ENCODE peak calls at places on chromosomes 6 and 20, in six cellular contexts. One of them, this sample, is unnamed. For H3K9me3, the result is how much of the 10 kb centered on the place peaks cover.

GRCh38 chr6:31356216-31356945 is 598 bp downstream of the HLA-B start:
- DNase-seq in fibroblast of lung: peak
- DNase-seq in CD8-positive, alpha-beta memory T cell: no peak
- DNase-seq in right atrium auricular region: no peak
- DNase-seq in psoas muscle: peak
- DNase-seq in H9: no peak
- DNase-seq in this sample: peak

GRCh38 chr6:113813207-113813606 is 43.9 kb upstream of the MARCKS start:
- DNase-seq in fibroblast of lung: peak
- DNase-seq in CD8-positive, alpha-beta memory T cell: no peak
- DNase-seq in right atrium auricular region: no peak
- DNase-seq in psoas muscle: no peak
- DNase-seq in H9: no peak
- DNase-seq in this sample: no peak

GRCh38 chr6:101803146-101803545 is 409.6 kb downstream of the GRIK2 start:
- DNase-seq in fibroblast of lung: peak
- DNase-seq in CD8-positive, alpha-beta memory T cell: no peak
- DNase-seq in right atrium auricular region: no peak
- DNase-seq in psoas muscle: no peak
- DNase-seq in H9: no peak
- DNase-seq in this sample: no peak

GRCh38 chr6:119283979-119284545 is 65.5 kb downstream of the MAN1A1 start:
- DNase-seq in fibroblast of lung: no peak
- DNase-seq in CD8-positive, alpha-beta memory T cell: no peak
- DNase-seq in right atrium auricular region: no peak
- DNase-seq in psoas muscle: no peak
- DNase-seq in H9: no peak
- DNase-seq in this sample: no peak

GRCh38 chr6:4543596-4543995 is 232.6 kb upstream of the CDYL start:
- DNase-seq in fibroblast of lung: peak
- DNase-seq in CD8-positive, alpha-beta memory T cell: no peak
- DNase-seq in right atrium auricular region: no peak
- DNase-seq in psoas muscle: no peak
- DNase-seq in H9: no peak
- DNase-seq in this sample: no peak

GRCh38 chr6:164227952-164228522 is 813.5 kb downstream of the QKI start:
- DNase-seq in fibroblast of lung: no peak
- DNase-seq in CD8-positive, alpha-beta memory T cell: no peak
- DNase-seq in right atrium auricular region: no peak
- DNase-seq in psoas muscle: no peak
- DNase-seq in H9: no peak
- DNase-seq in this sample: no peak

GRCh38 chr6:100186552-100186951 is 192.5 kb upstream of the MCHR2 start:
- DNase-seq in fibroblast of lung: peak
- DNase-seq in CD8-positive, alpha-beta memory T cell: no peak
- DNase-seq in right atrium auricular region: no peak
- DNase-seq in psoas muscle: peak
- DNase-seq in H9: no peak
- DNase-seq in this sample: no peak

GRCh38 chr20:59821788-59822187 is 111.6 kb downstream of the SYCP2 start:
- DNase-seq in fibroblast of lung: no peak
- DNase-seq in CD8-positive, alpha-beta memory T cell: no peak
- DNase-seq in right atrium auricular region: no peak
- DNase-seq in psoas muscle: no peak
- DNase-seq in H9: no peak
- DNase-seq in this sample: no peak

GRCh38 chr20:57075181-57075580 is 191.3 kb downstream of the BMP7 start:
- DNase-seq in fibroblast of lung: no peak
- DNase-seq in CD8-positive, alpha-beta memory T cell: no peak
- DNase-seq in right atrium auricular region: no peak
- DNase-seq in psoas muscle: no peak
- DNase-seq in H9: no peak
- DNase-seq in this sample: no peak

GRCh38 chr20:57074386-57074785 is 192.1 kb downstream of the BMP7 start:
- DNase-seq in fibroblast of lung: no peak
- DNase-seq in CD8-positive, alpha-beta memory T cell: no peak
- DNase-seq in right atrium auricular region: no peak
- DNase-seq in psoas muscle: no peak
- DNase-seq in H9: no peak
- DNase-seq in this sample: no peak

GRCh38 chr20:57078101-57078500 is 188.3 kb downstream of the BMP7 start:
- DNase-seq in fibroblast of lung: peak
- DNase-seq in CD8-positive, alpha-beta memory T cell: no peak
- DNase-seq in right atrium auricular region: no peak
- DNase-seq in psoas muscle: no peak
- DNase-seq in H9: no peak
- DNase-seq in this sample: no peak

GRCh38 chr20:57076951-57077350 is 189.5 kb downstream of the BMP7 start:
- DNase-seq in fibroblast of lung: peak
- DNase-seq in CD8-positive, alpha-beta memory T cell: no peak
- DNase-seq in right atrium auricular region: no peak
- DNase-seq in psoas muscle: no peak
- DNase-seq in H9: no peak
- DNase-seq in this sample: no peak

DNA sequence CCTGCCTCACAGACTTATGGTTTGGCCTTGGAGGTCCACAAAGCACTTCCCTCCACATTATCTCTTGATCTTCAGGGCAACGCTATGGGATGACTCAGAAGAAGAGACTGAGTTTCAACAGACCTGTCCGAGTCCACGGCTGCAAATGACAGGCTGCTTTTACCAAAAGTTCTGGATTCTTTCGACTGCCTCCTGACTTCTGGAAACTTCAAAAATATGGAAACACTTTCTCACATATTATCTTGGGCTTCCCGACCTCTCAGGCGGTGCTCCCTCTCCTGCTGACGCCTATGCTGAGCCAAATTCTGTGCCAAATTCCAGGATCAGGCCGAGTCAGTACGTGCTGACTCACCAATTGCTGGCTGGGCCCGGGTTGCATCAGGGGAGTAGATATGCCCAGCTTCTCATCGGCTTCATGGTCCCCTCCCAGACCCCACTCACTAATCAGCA is 190.2 kb downstream of the BMP7 start:
- DNase-seq in fibroblast of lung: peak
- DNase-seq in CD8-positive, alpha-beta memory T cell: no peak
- DNase-seq in right atrium auricular region: no peak
- DNase-seq in psoas muscle: no peak
- DNase-seq in H9: no peak
- DNase-seq in this sample: no peak
- H3K9me3 ChIP-seq in fibroblast of lung: under half
- H3K9me3 ChIP-seq in CD8-positive, alpha-beta memory T cell: under half
- H3K9me3 ChIP-seq in right atrium auricular region: under half
- H3K9me3 ChIP-seq in psoas muscle: under half
- H3K9me3 ChIP-seq in H9: under half
- H3K9me3 ChIP-seq in this sample: under half

GRCh38 chr6:110769923-110770322 is 45.3 kb downstream of the CDK19 start:
- DNase-seq in fibroblast of lung: no peak
- DNase-seq in CD8-positive, alpha-beta memory T cell: no peak
- DNase-seq in right atrium auricular region: no peak
- DNase-seq in psoas muscle: no peak
- DNase-seq in H9: no peak
- DNase-seq in this sample: no peak
- H3K9me3 ChIP-seq in fibroblast of lung: under half
- H3K9me3 ChIP-seq in CD8-positive, alpha-beta memory T cell: under half
- H3K9me3 ChIP-seq in right atrium auricular region: under half
- H3K9me3 ChIP-seq in psoas muscle: under half
- H3K9me3 ChIP-seq in H9: under half
- H3K9me3 ChIP-seq in this sample: under half

DNA sequence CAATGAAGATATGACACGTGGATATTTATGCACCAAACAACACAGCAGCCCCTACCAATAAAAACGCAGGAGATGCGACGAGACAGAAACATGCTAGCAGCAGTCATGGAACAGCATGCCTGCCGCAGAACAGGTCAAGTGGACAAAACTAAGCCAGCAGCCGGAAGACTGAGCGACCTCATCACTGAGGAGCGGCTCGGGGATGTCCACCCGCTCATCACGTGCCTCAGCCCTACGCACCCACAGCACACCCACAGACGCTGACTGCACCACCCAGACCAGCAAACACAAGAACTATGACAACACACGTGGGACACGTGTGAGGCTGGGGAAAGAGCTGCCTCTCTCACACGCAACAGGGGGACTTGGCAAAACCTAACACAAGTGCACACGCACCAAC is 81.7 kb downstream of the TAF4 start:
- DNase-seq in fibroblast of lung: no peak
- DNase-seq in CD8-positive, alpha-beta memory T cell: no peak
- DNase-seq in right atrium auricular region: no peak
- DNase-seq in psoas muscle: no peak
- DNase-seq in H9: no peak
- DNase-seq in this sample: no peak
- H3K9me3 ChIP-seq in fibroblast of lung: under half
- H3K9me3 ChIP-seq in CD8-positive, alpha-beta memory T cell: under half
- H3K9me3 ChIP-seq in right atrium auricular region: under half
- H3K9me3 ChIP-seq in psoas muscle: under half
- H3K9me3 ChIP-seq in H9: under half
- H3K9me3 ChIP-seq in this sample: under half

DNA sequence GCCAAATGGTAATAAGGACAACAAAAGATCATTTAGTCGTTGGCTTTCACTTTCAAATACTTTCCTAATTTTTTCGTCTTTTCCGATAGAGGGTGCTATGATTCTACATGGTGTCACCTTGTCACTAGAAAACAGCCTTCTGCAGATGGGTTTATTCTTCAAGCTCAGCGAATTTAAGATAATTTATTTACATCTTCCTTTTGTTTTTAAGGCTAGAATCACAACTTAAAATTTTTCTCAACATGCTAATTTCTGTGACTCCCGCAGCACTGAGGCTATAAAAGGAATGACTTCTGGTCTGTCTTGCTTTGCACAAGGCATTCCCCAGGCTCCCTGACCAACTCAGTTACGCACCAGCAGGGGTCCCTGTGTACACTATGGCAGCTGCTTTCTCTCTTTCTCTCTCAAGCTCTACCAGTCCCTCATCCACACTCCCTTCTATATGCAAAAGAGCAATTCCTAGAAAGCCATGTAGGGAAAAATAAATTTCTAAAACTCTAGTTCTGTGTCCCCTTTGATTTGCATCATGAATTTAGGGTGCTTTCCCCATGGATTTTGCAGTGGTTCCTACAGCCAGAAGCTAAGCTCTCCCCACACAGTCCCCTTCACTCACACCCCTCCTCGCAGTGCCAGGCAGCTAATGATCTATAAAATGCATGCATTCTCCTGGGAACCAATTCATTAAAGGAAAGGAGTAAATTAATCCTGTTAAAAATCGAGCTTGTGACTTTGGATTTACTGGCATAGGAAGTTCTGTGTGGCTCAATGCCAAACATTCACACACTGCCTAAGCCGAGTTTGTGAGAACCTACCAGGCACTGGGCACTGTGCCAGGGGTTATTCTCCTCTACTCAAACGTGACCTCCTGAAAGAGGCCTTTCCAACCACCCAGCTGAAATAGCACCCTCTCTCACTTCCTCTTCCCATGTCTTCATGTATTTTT is 74.5 kb downstream of the DCDC2 start:
- DNase-seq in fibroblast of lung: peak
- DNase-seq in CD8-positive, alpha-beta memory T cell: no peak
- DNase-seq in right atrium auricular region: peak
- DNase-seq in psoas muscle: peak
- DNase-seq in H9: peak
- DNase-seq in this sample: peak
- H3K9me3 ChIP-seq in fibroblast of lung: under half
- H3K9me3 ChIP-seq in CD8-positive, alpha-beta memory T cell: under half
- H3K9me3 ChIP-seq in right atrium auricular region: under half
- H3K9me3 ChIP-seq in psoas muscle: under half
- H3K9me3 ChIP-seq in H9: under half
- H3K9me3 ChIP-seq in this sample: under half

GRCh38 chr20:61595216-61595615 is 343.2 kb downstream of the CDH4 start:
- DNase-seq in fibroblast of lung: no peak
- DNase-seq in CD8-positive, alpha-beta memory T cell: no peak
- DNase-seq in right atrium auricular region: no peak
- DNase-seq in psoas muscle: no peak
- DNase-seq in H9: no peak
- DNase-seq in this sample: no peak

GRCh38 chr20:61598586-61598985 is 346.5 kb downstream of the CDH4 start:
- DNase-seq in fibroblast of lung: no peak
- DNase-seq in CD8-positive, alpha-beta memory T cell: no peak
- DNase-seq in right atrium auricular region: no peak
- DNase-seq in psoas muscle: no peak
- DNase-seq in H9: no peak
- DNase-seq in this sample: no peak

GRCh38 chr20:61597996-61598395 is 345.9 kb downstream of the CDH4 start:
- DNase-seq in fibroblast of lung: no peak
- DNase-seq in CD8-positive, alpha-beta memory T cell: no peak
- DNase-seq in right atrium auricular region: no peak
- DNase-seq in psoas muscle: no peak
- DNase-seq in H9: no peak
- DNase-seq in this sample: peak

GRCh38 chr20:61590236-61590635 is 338.2 kb downstream of the CDH4 start:
- DNase-seq in fibroblast of lung: no peak
- DNase-seq in CD8-positive, alpha-beta memory T cell: no peak
- DNase-seq in right atrium auricular region: no peak
- DNase-seq in psoas muscle: no peak
- DNase-seq in H9: no peak
- DNase-seq in this sample: no peak

GRCh38 chr20:61594198-61594597 is 342.1 kb downstream of the CDH4 start:
- DNase-seq in fibroblast of lung: no peak
- DNase-seq in CD8-positive, alpha-beta memory T cell: no peak
- DNase-seq in right atrium auricular region: no peak
- DNase-seq in psoas muscle: no peak
- DNase-seq in H9: no peak
- DNase-seq in this sample: no peak
- H3K9me3 ChIP-seq in fibroblast of lung: under half
- H3K9me3 ChIP-seq in CD8-positive, alpha-beta memory T cell: under half
- H3K9me3 ChIP-seq in right atrium auricular region: under half
- H3K9me3 ChIP-seq in psoas muscle: under half
- H3K9me3 ChIP-seq in H9: under half
- H3K9me3 ChIP-seq in this sample: under half

This sample was measured in right cardiac atrium.